ENCODE peak calls at places on chromosomes 1 and 21, in seven cellular contexts. Y, Q, O, W, D, C and I are unnamed samples.

GRCh38 chr1:169005776-169006175 is 100.7 kb upstream of the ATP1B1 start:
- DNase-seq in Y (no peak), Q (no peak), O (no peak), W (no peak), D (no peak), C (no peak), I (no peak)

GRCh38 chr1:46137901-46138300 is 5.5 kb upstream of the PIK3R3 start:
- DNase-seq in Y (no peak), Q (peak; percentile 67), O (no peak), W (no peak), D (no peak), C (no peak), I (no peak)

GRCh38 chr1:200040516-200041138 is 13.1 kb downstream of the NR5A2 start:
- DNase-seq in Y (no peak), Q (no peak), O (no peak), W (peak; percentile 65), D (no peak), C (no peak), I (no peak)

GRCh38 chr1:72845342-72845741 is 563.0 kb upstream of the NEGR1 start:
- DNase-seq in Y (no peak), Q (peak; percentile 8), O (no peak), W (no peak), D (no peak), C (no peak), I (peak; percentile 57)

GRCh38 chr1:10727703-10728348 is 68.6 kb downstream of the CASZ1 start:
- DNase-seq in Y (peak; percentile 60), Q (no peak), O (no peak), W (peak; percentile 67), D (no peak), C (no peak), I (no peak)

GRCh38 chr1:202618387-202619022 is 91.7 kb downstream of the SYT2 start:
- DNase-seq in Y (no peak), Q (peak; percentile 84), O (no peak), W (no peak), D (no peak), C (no peak), I (no peak)

GRCh38 chr1:156625436-156626078 is 6.3 kb downstream of the HAPLN2 start:
- DNase-seq in Y (peak; percentile 73), Q (peak; percentile 18), O (no peak), W (peak; percentile 50), D (peak; percentile 87), C (peak; percentile 84), I (no peak)

GRCh38 chr1:51976831-51977602 is 13.5 kb downstream of the RAB3B start:
- DNase-seq in Y (no peak), Q (no peak), O (no peak), W (no peak), D (no peak), C (no peak), I (no peak)

GRCh38 chr1:15076807-15077206 is 76.7 kb upstream of the TMEM51 start:
- DNase-seq in Y (no peak), Q (no peak), O (no peak), W (no peak), D (no peak), C (peak; percentile 26), I (no peak)

GRCh38 chr1:108824051-108824450 is 32.8 kb downstream of the AKNAD1 start:
- DNase-seq in Y (no peak), Q (no peak), O (no peak), W (no peak), D (no peak), C (no peak), I (no peak)

GRCh38 chr1:180188679-180189175 is 34.1 kb downstream of the QSOX1 start:
- DNase-seq in Y (no peak), Q (no peak), O (no peak), W (no peak), D (no peak), C (no peak), I (no peak)

GRCh38 chr1:115198938-115199337 is 109.6 kb upstream of the TSPAN2 start:
- DNase-seq in Y (no peak), Q (peak; percentile 47), O (no peak), W (peak; percentile 62), D (no peak), C (no peak), I (no peak)

GRCh38 chr1:41918450-41919043 is at the start of gene HIVEP3:
- DNase-seq in Y (no peak), Q (peak; percentile 47), O (no peak), W (no peak), D (no peak), C (no peak), I (no peak)

GRCh38 chr1:235280467-235280866 is 47.5 kb downstream of the ARID4B start:
- DNase-seq in Y (no peak), Q (no peak), O (no peak), W (no peak), D (no peak), C (no peak), I (no peak)

GRCh38 chr1:214762902-214763301 is 159.9 kb downstream of the CENPF start:
- DNase-seq in Y (no peak), Q (no peak), O (no peak), W (no peak), D (no peak), C (no peak), I (no peak)

GRCh38 chr1:89254658-89255287 is 17.9 kb downstream of the GBP5 start:
- DNase-seq in Y (no peak), Q (no peak), O (no peak), W (no peak), D (no peak), C (no peak), I (no peak)

GRCh38 chr1:243230914-243231313 is 24.2 kb downstream of the CEP170 start:
- DNase-seq in Y (no peak), Q (peak; percentile 29), O (no peak), W (no peak), D (no peak), C (no peak), I (no peak)

GRCh38 chr1:29854700-29855276 is 618.5 kb downstream of the PTPRU start:
- DNase-seq in Y (no peak), Q (no peak), O (no peak), W (no peak), D (no peak), C (no peak), I (no peak)

GRCh38 chr21:38773108-38774061 is 32.3 kb upstream of the ETS2 start:
- DNase-seq in Y (peak; percentile 23), Q (peak; percentile 97), O (peak; percentile 95), W (no peak), D (no peak), C (no peak), I (no peak)

GRCh38 chr1:17874665-17875064 is 119.5 kb downstream of the ACTL8 start:
- DNase-seq in Y (no peak), Q (peak; percentile 97), O (peak; percentile 77), W (no peak), D (no peak), C (no peak), I (no peak)

GRCh38 chr1:10939654-10940450 is 72.6 kb upstream of the TARDBP start:
- DNase-seq in Y (no peak), Q (no peak), O (no peak), W (no peak), D (peak; percentile 77), C (no peak), I (no peak)

GRCh38 chr1:107593436-107594209 is 371.4 kb downstream of the VAV3 start:
- DNase-seq in Y (no peak), Q (no peak), O (no peak), W (no peak), D (no peak), C (no peak), I (no peak)

GRCh38 chr1:41493117-41493536 is 8.6 kb upstream of the EDN2 start:
- DNase-seq in Y (no peak), Q (peak; percentile 94), O (peak; percentile 43), W (no peak), D (no peak), C (no peak), I (no peak)

GRCh38 chr21:33064623-33064996 is 5.3 kb upstream of the OLIG1 start:
- DNase-seq in Y (no peak), Q (no peak), O (no peak), W (no peak), D (no peak), C (no peak), I (no peak)

GRCh38 chr1:205925730-205926129 is 17.5 kb downstream of the SLC26A9 start:
- DNase-seq in Y (no peak), Q (peak; percentile 94), O (peak; percentile 96), W (peak; percentile 2), D (no peak), C (no peak), I (no peak)

GRCh38 chr1:91124290-91124975 is 102.6 kb upstream of the ZNF644 start:
- DNase-seq in Y (no peak), Q (no peak), O (no peak), W (no peak), D (no peak), C (no peak), I (no peak)

GRCh38 chr1:21705303-21705980 is 36.3 kb upstream of the RAP1GAP start:
- DNase-seq in Y (no peak), Q (no peak), O (no peak), W (no peak), D (no peak), C (no peak), I (no peak)

GRCh38 chr1:218294531-218294930 is 9.4 kb downstream of the RRP15 start:
- DNase-seq in Y (no peak), Q (peak; percentile 28), O (peak; percentile 33), W (no peak), D (no peak), C (no peak), I (no peak)

GRCh38 chr1:233389867-233390266 is 62.3 kb downstream of the MAP3K21 start:
- DNase-seq in Y (no peak), Q (no peak), O (no peak), W (no peak), D (no peak), C (no peak), I (no peak)